ENCODE peak calls at places on chromosomes 13 and 19, in five cellular contexts. B, I, X, E and Q are unnamed samples.

GRCh38 chr13:27353653-27354052 is 70.8 kb upstream of the GTF3A start:
- DNase-seq in B (no peak), I (no peak), X (no peak), E (no peak), Q (no peak)

GRCh38 chr13:109840201-109840892 is 54.0 kb upstream of the IRS2 start:
- DNase-seq in B (no peak), I (no peak), X (peak; percentile 56), E (no peak), Q (no peak)

GRCh38 chr19:2695288-2695866 is 7.1 kb downstream of the GNG7 start:
- DNase-seq in B (peak; percentile 11), I (peak; percentile 53), X (no peak), E (no peak), Q (peak; percentile 97)

GRCh38 chr19:4278010-4278409 is 1.1 kb upstream of the SHD start:
- DNase-seq in B (no peak), I (no peak), X (no peak), E (no peak), Q (no peak)

GRCh38 chr19:42226886-42227285 is 6.8 kb downstream of the ZNF526 start:
- DNase-seq in B (no peak), I (no peak), X (peak; percentile 50), E (no peak), Q (no peak)

GRCh38 chr19:46299695-46300094 is 2.9 kb downstream of the HIF3A start:
- DNase-seq in B (no peak), I (no peak), X (no peak), E (no peak), Q (no peak)

GRCh38 chr13:44974056-44974798 is 15.0 kb downstream of the NUFIP1 start:
- DNase-seq in B (no peak), I (no peak), X (peak; percentile 65), E (no peak), Q (no peak)

GRCh38 chr19:44003461-44004134 is 841 bp downstream of the ZNF230 start:
- DNase-seq in B (no peak), I (no peak), X (no peak), E (no peak), Q (no peak)

GRCh38 chr19:17797397-17798201 is 2.7 kb downstream of the B3GNT3 start:
- DNase-seq in B (no peak), I (no peak), X (no peak), E (no peak), Q (no peak)

GRCh38 chr13:46530084-46530935 is 22.7 kb upstream of the LRCH1 start:
- DNase-seq in B (no peak), I (no peak), X (peak; percentile 54), E (no peak), Q (no peak)

GRCh38 chr19:4803736-4804695 is 12.5 kb downstream of the FEM1A start:
- DNase-seq in B (peak; percentile 87), I (peak; percentile 69), X (peak; percentile 37), E (peak; percentile 87), Q (peak; percentile 70)

GRCh38 chr19:38394488-38394887 is 6.0 kb downstream of the SPRED3 start:
- DNase-seq in B (peak; percentile 65), I (no peak), X (no peak), E (peak; percentile 98), Q (no peak)

GRCh38 chr19:913080-913748 is at the start of gene R3HDM4:
- DNase-seq in B (peak; percentile 74), I (peak; percentile 85), X (peak; percentile 37), E (peak; percentile 62), Q (peak; percentile 68)

GRCh38 chr13:99614465-99614885 is 113.2 kb downstream of the TM9SF2 start:
- DNase-seq in B (no peak), I (no peak), X (no peak), E (peak; percentile 62), Q (no peak)

GRCh38 chr13:65966991-65967451 is 1263.1 kb downstream of the PCDH9 start:
- DNase-seq in B (no peak), I (no peak), X (peak; percentile 45), E (peak; percentile 48), Q (no peak)

GRCh38 chr13:78657699-78658629 is 991 bp downstream of the OBI1 start:
- DNase-seq in B (no peak), I (no peak), X (peak; percentile 8), E (peak; percentile 32), Q (no peak)

GRCh38 chr13:41825691-41826090 is 135.2 kb downstream of the VWA8 start:
- DNase-seq in B (no peak), I (no peak), X (peak; percentile 18), E (no peak), Q (no peak)

GRCh38 chr19:56201973-56202372 is at the start of gene ZSCAN5C:
- DNase-seq in B (no peak), I (no peak), X (no peak), E (no peak), Q (no peak)

GRCh38 chr13:92963029-92963428 is 263.6 kb upstream of the GPC6 start:
- DNase-seq in B (no peak), I (no peak), X (peak; percentile 20), E (no peak), Q (no peak)

GRCh38 chr19:20078696-20079095 is 896 bp downstream of the ZNF90 start:
- DNase-seq in B (peak; percentile 25), I (no peak), X (peak; percentile 18), E (no peak), Q (no peak)

GRCh38 chr13:79935121-79935520 is 405.8 kb downstream of the SPRY2 start:
- DNase-seq in B (no peak), I (no peak), X (peak; percentile 20), E (no peak), Q (no peak)

GRCh38 chr13:91153372-91153771 is 194.1 kb upstream of the MIR17HG start:
- DNase-seq in B (no peak), I (no peak), X (no peak), E (no peak), Q (no peak)

GRCh38 chr13:35826626-35827254 is 304.4 kb downstream of the DCLK1 start:
- DNase-seq in B (no peak), I (no peak), X (no peak), E (peak; percentile 41), Q (no peak)

GRCh38 chr19:42450314-42450934 is 7.7 kb upstream of the CXCL17 start:
- DNase-seq in B (peak; percentile 71), I (peak; percentile 48), X (peak; percentile 82), E (peak; percentile 76), Q (peak; percentile 72)

GRCh38 chr19:46722004-46722380 is 5.1 kb upstream of the PRKD2 start:
- DNase-seq in B (no peak), I (no peak), X (no peak), E (no peak), Q (no peak)

GRCh38 chr19:38386300-38386967 is 1.4 kb downstream of the GGN start:
- DNase-seq in B (peak; percentile 28), I (no peak), X (no peak), E (no peak), Q (no peak)

GRCh38 chr13:67619346-67619745 is 389.2 kb upstream of the PCDH9 start:
- DNase-seq in B (no peak), I (no peak), X (peak; percentile 59), E (no peak), Q (no peak)

GRCh38 chr13:45258339-45258685 is 57.5 kb upstream of the KCTD4 start:
- DNase-seq in B (no peak), I (no peak), X (no peak), E (no peak), Q (no peak)

GRCh38 chr13:110635405-110636002 is 20.2 kb downstream of the NAXD start:
- DNase-seq in B (no peak), I (no peak), X (no peak), E (no peak), Q (no peak)

GRCh38 chr13:27037571-27037970 is 134.0 kb downstream of the USP12 start:
- DNase-seq in B (no peak), I (no peak), X (no peak), E (no peak), Q (no peak)

GRCh38 chr19:51296331-51297093 is 14.9 kb upstream of the IGLON5 start:
- DNase-seq in B (no peak), I (no peak), X (no peak), E (peak; percentile 49), Q (no peak)
- TF ChIP-seq CTCF in B (no peak), I (no peak), X (no peak), E (peak; percentile 59), Q (no peak)

GRCh38 chr19:32362318-32362691 is 16.9 kb downstream of the ZNF507 start:
- DNase-seq in B (no peak), I (no peak), X (no peak), E (no peak), Q (no peak)

GRCh38 chr19:32361574-32362317 is 16.3 kb downstream of the ZNF507 start:
- DNase-seq in B (no peak), I (no peak), X (no peak), E (no peak), Q (no peak)

GRCh38 chr19:32363632-32364031 is 18.2 kb downstream of the ZNF507 start:
- DNase-seq in B (no peak), I (no peak), X (no peak), E (no peak), Q (no peak)

GRCh38 chr19:32364040-32364439 is 18.6 kb downstream of the ZNF507 start:
- DNase-seq in B (no peak), I (no peak), X (no peak), E (no peak), Q (no peak)

GRCh38 chr19:32363175-32363574 is 17.8 kb downstream of the ZNF507 start:
- DNase-seq in B (no peak), I (no peak), X (peak; percentile 45), E (no peak), Q (no peak)
- TF ChIP-seq CTCF in B (no peak), I (no peak), X (no peak), E (no peak), Q (no peak)

DNA sequence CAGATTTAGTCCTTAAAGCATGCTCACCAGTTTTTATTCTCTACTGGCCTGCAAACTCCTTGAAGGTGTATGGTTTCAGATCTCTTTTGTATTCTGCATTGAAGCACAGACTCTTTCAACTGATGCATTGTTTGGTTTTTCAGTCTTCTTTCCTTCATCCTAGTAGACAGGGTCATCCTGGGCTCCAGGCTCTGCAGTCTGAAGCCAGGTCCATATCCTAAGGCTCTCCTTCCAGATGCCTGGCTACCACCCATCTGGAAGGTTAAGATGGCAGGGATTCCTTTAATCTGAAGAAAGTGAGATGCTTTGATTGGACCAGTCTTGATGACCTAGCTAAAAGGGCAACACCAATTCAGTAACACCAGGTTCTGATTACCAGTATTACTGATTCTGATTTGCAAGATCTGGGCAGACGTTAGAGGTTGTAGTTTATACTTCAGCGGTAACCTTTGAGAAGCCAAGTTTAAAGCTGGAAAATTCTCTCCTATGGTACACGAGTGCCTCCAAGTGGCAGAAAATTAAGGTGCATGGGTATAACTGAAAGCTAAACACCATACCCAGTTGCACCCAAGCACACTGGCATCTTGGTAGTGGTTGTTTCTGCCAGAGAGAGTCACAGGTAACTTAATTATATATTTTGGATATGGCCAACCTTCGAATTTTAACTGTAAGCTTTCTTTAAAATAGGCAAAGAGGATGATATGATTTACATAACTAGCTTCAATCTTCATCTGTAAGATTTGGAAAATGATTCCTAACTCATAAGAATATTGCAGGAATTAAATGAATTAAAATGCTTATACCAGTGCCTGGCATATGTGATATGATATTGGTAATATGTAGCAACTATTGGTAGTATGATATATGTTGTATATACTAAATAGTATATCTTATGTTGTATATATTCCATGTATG is 1651.9 kb upstream of the MIR17HG start:
- DNase-seq in B (peak; percentile 70), I (no peak), X (peak; percentile 8), E (peak; percentile 46), Q (no peak)
- TF ChIP-seq CTCF in B (peak; percentile 75), I (peak; percentile 74), X (peak; percentile 28), E (peak; percentile 94), Q (peak; percentile 44)

DNA sequence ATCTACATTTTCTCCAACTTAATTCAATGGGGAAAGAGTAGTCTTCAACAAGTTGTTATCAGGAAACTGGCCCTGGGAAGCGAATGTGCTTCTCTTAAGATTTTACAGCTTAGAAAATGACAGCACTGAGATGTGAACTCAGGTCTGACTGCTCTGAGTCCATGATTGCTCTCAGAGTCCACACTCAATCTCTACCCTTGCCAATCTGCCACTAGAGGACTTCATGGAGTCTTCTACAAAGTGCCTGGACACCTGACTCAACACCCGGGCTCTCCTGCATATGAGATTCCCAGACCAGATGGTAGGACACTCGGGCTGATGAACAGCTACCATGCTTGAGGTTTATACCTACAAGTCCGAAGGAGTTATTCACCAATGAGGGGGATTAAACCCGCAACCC is 74.8 kb downstream of the ABCC4 start:
- DNase-seq in B (no peak), I (no peak), X (no peak), E (no peak), Q (no peak)
- TF ChIP-seq CTCF in B (no peak), I (no peak), X (no peak), E (no peak), Q (no peak)